ENCODE peak calls at places on chromosomes 2 and 18, in seven cellular contexts. N is brain microvascular endothelial cell, S is thyroid gland, F is AG04450, D is GM23338, R is fibroblast of pulmonary artery, I is Panc1. P is an unnamed sample.

GRCh38 chr2:750628-751027 is 73.4 kb upstream of the TMEM18 start:
- DNase-seq in R (no peak), D (no peak), I (no peak), F (no peak), N (no peak), S (no peak), P (no peak)

GRCh38 chr2:126700073-126700581 is 44.2 kb downstream of the GYPC start:
- DNase-seq in S (no peak), D (peak), F (no peak), R (peak), I (no peak), N (no peak), P (no peak)

GRCh38 chr18:2337552-2338141 is 233.7 kb downstream of the METTL4 start:
- DNase-seq in I (peak), D (peak), S (no peak), N (peak), F (no peak), R (peak), P (no peak)

GRCh38 chr2:64143154-64144056 is 815 bp downstream of the PELI1 start:
- DNase-seq in F (no peak), D (peak), S (peak), N (peak), R (peak), I (no peak), P (no peak)

GRCh38 chr2:147017976-147018645 is 826.7 kb upstream of the ACVR2A start:
- DNase-seq in R (peak), I (no peak), S (no peak), N (no peak), D (no peak), F (no peak), P (no peak)

GRCh38 chr2:174673876-174674275 is 76.3 kb upstream of the WIPF1 start:
- DNase-seq in R (peak), D (no peak), S (no peak), I (no peak), N (no peak), F (no peak), P (no peak)

GRCh38 chr2:60634443-60634842 is 81.0 kb upstream of the BCL11A start:
- DNase-seq in R (peak), N (no peak), D (no peak), I (no peak), S (no peak), F (no peak), P (no peak)

GRCh38 chr2:215442392-215442787 is 6.5 kb upstream of the FN1 start:
- DNase-seq in S (no peak), R (no peak), F (no peak), N (no peak), D (no peak), I (no peak), P (no peak)

GRCh38 chr2:85886585-85886984 is 2.2 kb downstream of the ST3GAL5 start:
- DNase-seq in N (peak), R (peak), D (no peak), S (peak), F (peak), I (no peak), P (peak)

GRCh38 chr2:101967826-101968498 is 23.8 kb upstream of the IL1R2 start:
- DNase-seq in I (no peak), S (peak), F (no peak), N (no peak), D (no peak), R (peak), P (peak)

GRCh38 chr2:210620456-210620855 is 64.1 kb downstream of the CPS1 start:
- DNase-seq in I (no peak), N (peak), R (peak), F (no peak), S (no peak), D (peak), P (no peak)

GRCh38 chr2:12856934-12857660 is 140.4 kb downstream of the TRIB2 start:
- DNase-seq in F (peak), R (peak), N (peak), S (no peak), I (no peak), D (no peak), P (peak)

GRCh38 chr2:5696351-5696740 is 4.2 kb downstream of the SOX11 start:
- DNase-seq in N (peak), F (no peak), R (no peak), D (peak), S (no peak), I (no peak), P (no peak)

GRCh38 chr2:5697554-5697953 is 5.4 kb downstream of the SOX11 start:
- DNase-seq in R (no peak), S (no peak), D (no peak), N (no peak), F (no peak), I (no peak), P (no peak)

GRCh38 chr2:5695641-5696350 is 3.6 kb downstream of the SOX11 start:
- DNase-seq in R (peak), N (peak), S (no peak), I (no peak), F (no peak), D (peak), P (no peak)

GRCh38 chr2:5698171-5698570 is 6.0 kb downstream of the SOX11 start:
- DNase-seq in D (no peak), R (no peak), F (no peak), N (no peak), S (no peak), I (no peak), P (no peak)

GRCh38 chr2:5696741-5697521 is 4.7 kb downstream of the SOX11 start:
- DNase-seq in D (peak), N (peak), R (peak), S (no peak), I (no peak), F (no peak), P (no peak)
- H3K4me3 ChIP-seq in D (peak), N (peak), R (peak), S (no peak), I (peak), F (peak), P (peak)

DNA sequence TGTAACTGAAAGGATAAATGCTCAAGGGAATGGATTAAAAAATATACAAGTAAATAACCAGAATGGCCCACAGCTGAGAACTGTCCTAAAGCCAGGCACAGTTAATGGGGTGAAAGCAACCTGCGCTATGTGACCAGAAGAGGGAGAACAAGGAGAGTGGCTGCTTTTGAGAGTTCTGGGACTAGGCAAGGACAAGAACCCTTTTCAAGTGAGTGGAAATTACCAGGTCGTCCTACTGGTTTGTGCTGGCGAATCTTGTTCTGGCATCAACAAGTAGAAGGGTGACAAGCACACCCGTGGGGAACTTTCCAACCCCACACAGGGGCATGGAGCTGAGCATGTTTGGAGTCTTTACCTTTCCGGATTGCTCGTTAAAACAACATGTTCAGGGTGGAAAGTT is 82.8 kb downstream of the TMEM17 start:
- DNase-seq in I (no peak), F (no peak), N (no peak), D (peak), R (peak), S (peak), P (no peak)
- TF ChIP-seq CTCF in I (no peak), F (peak), N (peak), D (peak), R (peak), S (peak), P (peak)

GRCh38 chr2:200600549-200601212 is 14.9 kb downstream of the AOX1 start:
- DNase-seq in R (no peak), N (peak), D (no peak), F (no peak), I (no peak), S (no peak), P (no peak)
- H3K4me3 ChIP-seq in R (no peak), N (no peak), D (no peak), F (no peak), I (no peak), S (no peak), P (no peak)

GRCh38 chr2:46327627-46328026 is 30.4 kb downstream of the EPAS1 start:
- DNase-seq in D (no peak), S (no peak), F (no peak), N (no peak), I (no peak), R (no peak), P (no peak)
- TF ChIP-seq CTCF in D (peak), S (no peak), F (no peak), N (peak), I (peak), R (peak), P (peak)

DNA sequence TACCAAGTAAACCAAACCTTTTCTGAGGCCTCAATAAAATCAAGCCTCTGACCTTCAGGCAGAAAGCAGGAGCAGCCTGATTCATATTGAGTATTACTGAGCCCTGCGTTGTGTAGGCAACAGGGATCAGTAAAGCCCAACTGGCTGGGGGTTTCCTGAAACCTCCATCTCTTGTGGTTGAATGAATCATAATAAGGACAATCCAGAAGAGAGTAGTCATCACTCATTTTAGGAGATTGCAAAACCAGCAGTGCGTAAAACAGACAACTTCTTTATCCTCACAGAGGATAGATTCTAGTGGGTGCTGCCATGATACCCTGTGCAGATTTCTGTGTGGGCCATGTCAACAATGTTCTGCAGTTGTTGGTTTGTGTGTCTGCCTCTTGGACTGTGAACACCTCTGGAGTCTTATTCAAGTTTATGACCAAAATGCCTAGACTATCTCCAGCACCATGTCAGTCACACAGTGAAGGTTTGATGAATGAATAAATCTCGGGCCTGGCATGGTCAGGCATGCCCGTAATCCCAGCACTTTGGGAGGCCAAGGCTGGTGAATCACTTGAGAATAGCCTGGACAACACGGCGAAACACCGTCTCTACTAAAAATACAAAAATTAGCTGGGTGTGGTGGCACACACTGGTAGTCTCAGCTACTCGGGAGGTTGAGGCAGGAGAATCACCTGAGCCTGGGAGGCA is 51.8 kb upstream of the RAB27B start:
- DNase-seq in N (peak), F (peak), I (peak), D (no peak), S (no peak), R (peak), P (peak)
- H3K4me3 ChIP-seq in N (no peak), F (no peak), I (no peak), D (no peak), S (no peak), R (no peak), P (no peak)

GRCh38 chr2:114769110-114769509 is 326.7 kb downstream of the DPP10 start:
- DNase-seq in D (peak), F (no peak), I (no peak), N (no peak), S (no peak), R (no peak), P (no peak)
- TF ChIP-seq CTCF in D (peak), F (no peak), I (no peak), N (no peak), S (no peak), R (no peak), P (no peak)

GRCh38 chr2:48332286-48332685 is 197.7 kb upstream of the STON1 start:
- DNase-seq in R (peak), F (no peak), D (no peak), I (no peak), N (no peak), S (no peak), P (no peak)
- H3K4me3 ChIP-seq in R (peak), F (no peak), D (no peak), I (no peak), N (no peak), S (no peak), P (no peak)

GRCh38 chr2:193695367-193695766 is 1500.6 kb upstream of the TMEFF2 start:
- DNase-seq in I (no peak), N (peak), S (no peak), D (peak), F (no peak), R (peak), P (peak)
- TF ChIP-seq CTCF in I (peak), N (peak), S (no peak), D (peak), F (no peak), R (peak), P (peak)

DNA sequence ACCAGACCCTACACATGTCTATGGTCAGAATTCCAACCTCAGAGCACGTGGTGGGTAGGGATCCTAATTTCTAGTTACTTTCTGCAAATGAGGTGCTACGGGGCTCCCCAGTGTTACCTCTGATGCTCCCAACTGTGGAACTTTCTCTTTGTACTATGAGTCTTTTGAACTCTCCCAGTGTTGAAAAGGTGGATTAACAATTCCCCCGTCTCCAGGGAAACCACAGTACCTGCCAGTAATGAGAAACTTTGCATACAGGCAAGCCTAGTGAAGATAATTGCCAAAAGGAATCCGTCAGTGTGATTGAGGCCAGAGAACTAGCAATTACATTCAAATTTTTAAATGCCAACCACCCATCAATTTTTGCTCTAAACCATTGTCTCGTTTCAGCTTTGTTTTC is 129.0 kb upstream of the FOSL2 start:
- DNase-seq in D (peak), N (no peak), I (no peak), R (no peak), F (no peak), S (no peak), P (no peak)
- H3K4me3 ChIP-seq in D (no peak), N (no peak), I (no peak), R (no peak), F (no peak), S (no peak), P (no peak)

DNA sequence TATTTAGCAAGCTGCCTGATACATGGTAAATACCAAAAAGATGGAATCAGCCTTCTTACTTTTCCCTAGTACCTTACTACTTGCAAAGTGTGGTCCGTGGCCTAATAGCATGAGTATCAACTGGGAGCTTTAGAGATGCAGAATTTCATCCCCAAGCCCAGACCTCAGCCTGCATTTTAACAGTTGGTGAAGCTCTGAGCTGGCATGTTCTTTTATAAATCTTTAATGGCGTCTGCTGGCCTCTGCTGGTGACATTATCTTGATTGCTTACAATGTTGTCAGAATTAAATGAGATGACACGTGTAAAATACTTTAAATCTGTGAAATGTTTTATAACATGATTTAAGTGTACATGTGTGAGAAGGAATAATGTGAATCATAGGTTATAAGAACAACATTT is 115.1 kb upstream of the NOSTRIN start:
- DNase-seq in N (peak), F (no peak), I (no peak), S (no peak), D (peak), R (peak), P (no peak)
- TF ChIP-seq CTCF in N (peak), F (no peak), I (peak), S (peak), D (peak), R (peak), P (peak)

P was measured in AG09309.